ENCODE peak calls at places on chromosomes 1 and 21, in six cellular contexts. One of them, this sample, is unnamed. For H3K36me3, the result is how much of the 10 kb centered on the place peaks cover.

GRCh38 chr1:18716112-18716784 is 85.6 kb downstream of the PAX7 start:
- DNase-seq in IMR-90: no peak
- DNase-seq in GM23248: no peak
- DNase-seq in astrocyte: no peak
- DNase-seq in colonic mucosa: no peak
- DNase-seq in mesenchymal stem cell: no peak
- DNase-seq in this sample: no peak

GRCh38 chr1:242243472-242243871 is 244.6 kb upstream of the MAP1LC3C start:
- DNase-seq in astrocyte: no peak
- DNase-seq in IMR-90: no peak
- DNase-seq in GM23248: no peak
- DNase-seq in colonic mucosa: no peak
- DNase-seq in mesenchymal stem cell: no peak
- DNase-seq in this sample: peak

GRCh38 chr1:104921552-104921951 is 1171.9 kb downstream of the AMY1C start:
- DNase-seq in astrocyte: peak
- DNase-seq in mesenchymal stem cell: peak
- DNase-seq in colonic mucosa: no peak
- DNase-seq in IMR-90: no peak
- DNase-seq in GM23248: peak
- DNase-seq in this sample: no peak

GRCh38 chr1:185843971-185844370 is 109.8 kb downstream of the HMCN1 start:
- DNase-seq in colonic mucosa: no peak
- DNase-seq in GM23248: peak
- DNase-seq in astrocyte: no peak
- DNase-seq in mesenchymal stem cell: no peak
- DNase-seq in IMR-90: no peak
- DNase-seq in this sample: no peak

GRCh38 chr1:205986291-205986690 is 16.9 kb downstream of the RAB7B start:
- DNase-seq in astrocyte: no peak
- DNase-seq in mesenchymal stem cell: no peak
- DNase-seq in IMR-90: no peak
- DNase-seq in GM23248: peak
- DNase-seq in colonic mucosa: no peak
- DNase-seq in this sample: no peak

GRCh38 chr21:45164838-45165237 is 90.5 kb downstream of the ADARB1 start:
- DNase-seq in IMR-90: no peak
- DNase-seq in mesenchymal stem cell: no peak
- DNase-seq in colonic mucosa: no peak
- DNase-seq in astrocyte: no peak
- DNase-seq in GM23248: no peak
- DNase-seq in this sample: no peak

GRCh38 chr1:236685917-236686814 is at the start of gene ACTN2:
- DNase-seq in GM23248: peak
- DNase-seq in IMR-90: no peak
- DNase-seq in mesenchymal stem cell: peak
- DNase-seq in colonic mucosa: peak
- DNase-seq in astrocyte: no peak
- DNase-seq in this sample: peak

GRCh38 chr21:42571391-42572150 is 57.9 kb downstream of the SLC37A1 start:
- DNase-seq in mesenchymal stem cell: no peak
- DNase-seq in colonic mucosa: no peak
- DNase-seq in astrocyte: no peak
- DNase-seq in IMR-90: no peak
- DNase-seq in GM23248: no peak
- DNase-seq in this sample: no peak

GRCh38 chr1:177274687-177275211 is 104.0 kb downstream of the BRINP2 start:
- DNase-seq in astrocyte: peak
- DNase-seq in IMR-90: peak
- DNase-seq in GM23248: peak
- DNase-seq in mesenchymal stem cell: peak
- DNase-seq in colonic mucosa: no peak
- DNase-seq in this sample: peak

GRCh38 chr1:150564051-150564991 is 15.1 kb downstream of the MCL1 start:
- DNase-seq in GM23248: peak
- DNase-seq in colonic mucosa: no peak
- DNase-seq in mesenchymal stem cell: peak
- DNase-seq in IMR-90: no peak
- DNase-seq in astrocyte: no peak
- DNase-seq in this sample: peak

GRCh38 chr1:1893997-1894353 is 3.1 kb upstream of the GNB1 start:
- DNase-seq in mesenchymal stem cell: no peak
- DNase-seq in GM23248: no peak
- DNase-seq in colonic mucosa: no peak
- DNase-seq in IMR-90: no peak
- DNase-seq in astrocyte: no peak
- DNase-seq in this sample: no peak

GRCh38 chr1:113123737-113124136 is 50.7 kb downstream of the LRIG2 start:
- DNase-seq in colonic mucosa: no peak
- DNase-seq in mesenchymal stem cell: peak
- DNase-seq in IMR-90: peak
- DNase-seq in astrocyte: peak
- DNase-seq in GM23248: peak
- DNase-seq in this sample: peak

GRCh38 chr1:157040802-157041201 is 4.7 kb downstream of the ARHGEF11 start:
- DNase-seq in astrocyte: peak
- DNase-seq in IMR-90: peak
- DNase-seq in GM23248: peak
- DNase-seq in mesenchymal stem cell: peak
- DNase-seq in colonic mucosa: peak
- DNase-seq in this sample: peak

GRCh38 chr1:169868978-169869377 is 24.7 kb downstream of the SCYL3 start:
- DNase-seq in colonic mucosa: no peak
- DNase-seq in mesenchymal stem cell: no peak
- DNase-seq in IMR-90: no peak
- DNase-seq in astrocyte: no peak
- DNase-seq in GM23248: no peak
- DNase-seq in this sample: no peak

GRCh38 chr1:21814981-21815583 is 3.0 kb downstream of the LDLRAD2 start:
- DNase-seq in GM23248: no peak
- DNase-seq in colonic mucosa: no peak
- DNase-seq in mesenchymal stem cell: no peak
- DNase-seq in IMR-90: no peak
- DNase-seq in astrocyte: no peak
- DNase-seq in this sample: no peak

GRCh38 chr1:8439015-8439702 is 121.2 kb downstream of the SLC45A1 start:
- DNase-seq in mesenchymal stem cell: peak
- DNase-seq in astrocyte: peak
- DNase-seq in IMR-90: peak
- DNase-seq in GM23248: peak
- DNase-seq in colonic mucosa: peak
- DNase-seq in this sample: peak

GRCh38 chr1:68973459-68974244 is 476.8 kb upstream of the DEPDC1 start:
- DNase-seq in colonic mucosa: no peak
- DNase-seq in GM23248: peak
- DNase-seq in mesenchymal stem cell: peak
- DNase-seq in astrocyte: peak
- DNase-seq in IMR-90: peak
- DNase-seq in this sample: peak

GRCh38 chr1:23122023-23122738 is 46.5 kb downstream of the LUZP1 start:
- DNase-seq in IMR-90: peak
- DNase-seq in GM23248: peak
- DNase-seq in astrocyte: peak
- DNase-seq in colonic mucosa: peak
- DNase-seq in mesenchymal stem cell: peak
- DNase-seq in this sample: peak

GRCh38 chr21:29077651-29078090 is 4.2 kb upstream of the CCT8 start:
- DNase-seq in GM23248: no peak
- DNase-seq in colonic mucosa: peak
- DNase-seq in IMR-90: peak
- DNase-seq in mesenchymal stem cell: no peak
- DNase-seq in astrocyte: peak
- DNase-seq in this sample: peak

GRCh38 chr1:157237522-157237921 is 99.3 kb upstream of the ETV3 start:
- DNase-seq in GM23248: no peak
- DNase-seq in astrocyte: no peak
- DNase-seq in IMR-90: no peak
- DNase-seq in colonic mucosa: no peak
- DNase-seq in mesenchymal stem cell: no peak
- DNase-seq in this sample: no peak

GRCh38 chr1:101337968-101338367 is 101.1 kb downstream of the S1PR1 start:
- DNase-seq in GM23248: no peak
- DNase-seq in IMR-90: no peak
- DNase-seq in mesenchymal stem cell: no peak
- DNase-seq in astrocyte: no peak
- DNase-seq in colonic mucosa: no peak
- DNase-seq in this sample: no peak

GRCh38 chr21:42747746-42748351 is 94.4 kb downstream of the PDE9A start:
- DNase-seq in mesenchymal stem cell: no peak
- DNase-seq in colonic mucosa: no peak
- DNase-seq in GM23248: no peak
- DNase-seq in astrocyte: no peak
- DNase-seq in IMR-90: no peak
- DNase-seq in this sample: no peak

GRCh38 chr1:228876187-228876586 is 140.9 kb downstream of the RHOU start:
- DNase-seq in IMR-90: no peak
- DNase-seq in GM23248: no peak
- DNase-seq in colonic mucosa: peak
- DNase-seq in mesenchymal stem cell: no peak
- DNase-seq in astrocyte: no peak
- DNase-seq in this sample: no peak

GRCh38 chr1:81135524-81135923 is 665.2 kb upstream of the ADGRL2 start:
- DNase-seq in mesenchymal stem cell: no peak
- DNase-seq in astrocyte: no peak
- DNase-seq in GM23248: no peak
- DNase-seq in colonic mucosa: no peak
- DNase-seq in IMR-90: no peak
- DNase-seq in this sample: no peak

GRCh38 chr21:44897326-44898010 is 23.2 kb downstream of the ITGB2 start:
- DNase-seq in colonic mucosa: peak
- DNase-seq in GM23248: no peak
- DNase-seq in IMR-90: no peak
- DNase-seq in mesenchymal stem cell: no peak
- DNase-seq in astrocyte: no peak
- DNase-seq in this sample: no peak

GRCh38 chr1:54608561-54609230 is 14.6 kb downstream of the FAM151A start:
- DNase-seq in astrocyte: no peak
- DNase-seq in mesenchymal stem cell: no peak
- DNase-seq in IMR-90: no peak
- DNase-seq in GM23248: no peak
- DNase-seq in colonic mucosa: no peak
- DNase-seq in this sample: no peak
- H3K27ac ChIP-seq in astrocyte: no peak
- H3K27ac ChIP-seq in mesenchymal stem cell: no peak
- H3K27ac ChIP-seq in IMR-90: no peak
- H3K27ac ChIP-seq in GM23248: no peak
- H3K27ac ChIP-seq in colonic mucosa: no peak
- H3K27ac ChIP-seq in this sample: no peak

DNA sequence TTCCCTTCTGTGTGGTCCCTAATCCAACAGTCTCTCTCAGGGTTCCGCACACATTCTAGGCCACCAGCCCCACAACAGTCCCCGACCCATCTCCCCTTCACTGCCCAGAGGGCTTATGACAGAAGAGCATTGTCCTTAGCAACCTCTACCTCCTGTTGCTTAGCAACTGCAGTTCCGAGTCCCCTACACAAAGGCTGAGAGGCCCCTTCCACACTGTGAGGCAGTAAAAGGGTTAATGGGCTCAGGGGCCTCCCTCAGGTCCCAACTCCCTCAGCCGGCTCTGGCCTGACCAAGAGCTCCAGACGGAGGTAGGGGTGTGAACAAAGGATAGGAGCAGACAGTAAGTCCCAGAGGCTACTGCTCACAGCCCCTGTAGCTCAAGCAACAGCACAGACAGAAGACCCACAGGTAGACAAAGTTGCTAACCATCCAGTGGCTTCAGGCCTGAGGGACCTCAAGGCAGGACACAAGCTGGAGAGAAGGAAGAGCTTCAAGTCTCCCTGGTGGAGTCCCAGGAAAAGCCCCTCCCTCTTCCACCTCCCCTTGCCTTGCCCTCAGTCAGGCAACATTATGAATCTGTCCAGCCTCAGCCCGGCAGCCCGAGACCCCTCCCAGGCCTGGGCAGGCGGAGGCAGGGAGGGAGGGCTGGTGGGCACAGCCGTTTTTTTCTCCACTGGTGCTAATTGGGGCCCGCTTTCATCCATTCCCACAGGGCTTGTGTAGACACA is 4.1 kb downstream of the IGSF9 start:
- DNase-seq in mesenchymal stem cell: no peak
- DNase-seq in colonic mucosa: no peak
- DNase-seq in astrocyte: no peak
- DNase-seq in GM23248: no peak
- DNase-seq in IMR-90: no peak
- DNase-seq in this sample: no peak
- H3K9ac ChIP-seq in mesenchymal stem cell: no peak
- H3K9ac ChIP-seq in colonic mucosa: no peak
- H3K9ac ChIP-seq in astrocyte: no peak
- H3K9ac ChIP-seq in GM23248: no peak
- H3K9ac ChIP-seq in IMR-90: no peak
- H3K9ac ChIP-seq in this sample: no peak

GRCh38 chr1:245840971-245841370 is 666.1 kb downstream of the SMYD3 start:
- DNase-seq in IMR-90: no peak
- DNase-seq in GM23248: no peak
- DNase-seq in astrocyte: no peak
- DNase-seq in colonic mucosa: no peak
- DNase-seq in mesenchymal stem cell: no peak
- DNase-seq in this sample: no peak
- H3K36me3 ChIP-seq in IMR-90: under half
- H3K36me3 ChIP-seq in GM23248: under half
- H3K36me3 ChIP-seq in astrocyte: under half
- H3K36me3 ChIP-seq in colonic mucosa: under half
- H3K36me3 ChIP-seq in mesenchymal stem cell: under half
- H3K36me3 ChIP-seq in this sample: under half

GRCh38 chr1:20644416-20644815 is 11.2 kb downstream of the PINK1 start:
- DNase-seq in colonic mucosa: no peak
- DNase-seq in astrocyte: no peak
- DNase-seq in GM23248: no peak
- DNase-seq in IMR-90: no peak
- DNase-seq in mesenchymal stem cell: no peak
- DNase-seq in this sample: no peak

GRCh38 chr1:20636785-20637347 is 3.6 kb downstream of the PINK1 start:
- DNase-seq in colonic mucosa: no peak
- DNase-seq in astrocyte: no peak
- DNase-seq in IMR-90: no peak
- DNase-seq in GM23248: no peak
- DNase-seq in mesenchymal stem cell: no peak
- DNase-seq in this sample: no peak

GRCh38 chr1:20641986-20642385 is 8.7 kb downstream of the PINK1 start:
- DNase-seq in GM23248: no peak
- DNase-seq in mesenchymal stem cell: no peak
- DNase-seq in colonic mucosa: no peak
- DNase-seq in IMR-90: no peak
- DNase-seq in astrocyte: no peak
- DNase-seq in this sample: no peak

GRCh38 chr1:20643080-20643479 is 9.8 kb downstream of the PINK1 start:
- DNase-seq in GM23248: no peak
- DNase-seq in colonic mucosa: no peak
- DNase-seq in IMR-90: no peak
- DNase-seq in mesenchymal stem cell: no peak
- DNase-seq in astrocyte: no peak
- DNase-seq in this sample: no peak

DNA sequence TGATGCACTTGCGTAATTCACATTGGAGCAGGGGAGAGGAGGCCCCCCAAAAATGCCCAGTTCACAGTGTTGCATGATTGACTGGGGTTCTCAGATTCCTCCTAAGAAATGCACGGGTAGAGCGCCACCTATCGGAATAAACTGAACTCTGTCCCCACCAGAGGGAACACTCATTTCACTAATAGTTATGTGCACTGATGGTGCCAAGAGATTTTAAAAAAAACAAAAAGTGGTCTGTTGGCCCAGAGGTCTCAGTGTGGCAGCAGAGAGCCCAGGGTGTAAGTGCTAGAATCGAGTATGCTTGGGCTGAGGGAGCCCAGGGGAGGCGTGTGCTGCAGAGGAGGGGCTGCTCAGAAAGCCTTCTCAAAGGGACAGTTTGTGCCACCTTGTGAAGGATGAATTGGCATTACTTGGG is 6.9 kb downstream of the PINK1 start:
- DNase-seq in mesenchymal stem cell: peak
- DNase-seq in colonic mucosa: peak
- DNase-seq in IMR-90: peak
- DNase-seq in astrocyte: no peak
- DNase-seq in GM23248: peak
- DNase-seq in this sample: peak
- H3K27ac ChIP-seq in mesenchymal stem cell: no peak
- H3K27ac ChIP-seq in colonic mucosa: no peak
- H3K27ac ChIP-seq in IMR-90: no peak
- H3K27ac ChIP-seq in astrocyte: no peak
- H3K27ac ChIP-seq in GM23248: no peak
- H3K27ac ChIP-seq in this sample: no peak

This sample was measured in fibroblast of lung.